ENCODE peak calls at places on chromosome 22, in eight cellular contexts. Q, N, Y, U, X, O, W and C are unnamed samples.

GRCh38 chr22:20442485-20443284 is 5.1 kb upstream of the SCARF2 start:
- DNase-seq in N (no peak), W (peak; percentile 55), Q (no peak), X (no peak), Y (no peak), U (no peak), O (no peak), C (no peak)

GRCh38 chr22:17119481-17120202 is 1.5 kb downstream of the TMEM121B start:
- DNase-seq in Y (peak; percentile 44), U (peak; percentile 56), X (no peak), O (no peak), W (peak; percentile 85), Q (peak; percentile 80), N (no peak), C (no peak)

GRCh38 chr22:50200333-50201190 is at the start of gene SELENOO:
- DNase-seq in X (peak; percentile 91), Y (peak; percentile 95), U (peak; percentile 92), O (peak; percentile 90), W (peak; percentile 97), N (peak; percentile 93), Q (peak; percentile 90), C (no peak)

GRCh38 chr22:37549704-37550059 is 10.6 kb upstream of the CDC42EP1 start:
- DNase-seq in N (peak; percentile 90), U (no peak), Q (no peak), O (peak; percentile 84), W (no peak), X (peak; percentile 75), Y (no peak), C (no peak)

GRCh38 chr22:26635117-26635516 is 13.4 kb downstream of the CRYBA4 start:
- DNase-seq in Q (no peak), W (no peak), U (no peak), O (no peak), Y (no peak), X (no peak), N (no peak), C (no peak)

GRCh38 chr22:25131198-25131887 is 68.3 kb upstream of the CRYBB3 start:
- DNase-seq in Y (peak; percentile 30), U (no peak), X (no peak), O (peak; percentile 73), W (no peak), Q (no peak), N (no peak), C (no peak)

GRCh38 chr22:49269371-49269770 is 558.3 kb downstream of the BRD1 start:
- DNase-seq in W (no peak), O (no peak), N (no peak), U (no peak), Q (peak; percentile 12), X (no peak), Y (no peak), C (peak; percentile 43)

GRCh38 chr22:50641696-50642607 is 14.0 kb upstream of the ARSA start:
- DNase-seq in W (no peak), U (no peak), Q (peak; percentile 92), Y (no peak), N (no peak), X (peak; percentile 38), O (no peak), C (no peak)

GRCh38 chr22:45549739-45550138 is 47.1 kb downstream of the FBLN1 start:
- DNase-seq in Y (no peak), Q (no peak), N (no peak), W (no peak), U (no peak), X (no peak), O (no peak), C (no peak)

GRCh38 chr22:36197065-36197440 is 4.6 kb downstream of the APOL4 start:
- DNase-seq in U (peak; percentile 90), Q (peak; percentile 92), N (no peak), O (no peak), W (no peak), Y (peak; percentile 42), X (no peak), C (no peak)

GRCh38 chr22:50435701-50436115 is 39.1 kb downstream of the SBF1 start:
- DNase-seq in Y (no peak), O (no peak), U (no peak), W (no peak), Q (no peak), X (no peak), N (no peak), C (no peak)

GRCh38 chr22:44805663-44806062 is 53.3 kb downstream of the ARHGAP8 start:
- DNase-seq in Q (no peak), U (no peak), X (no peak), O (no peak), Y (no peak), W (no peak), N (no peak), C (no peak)

GRCh38 chr22:43136255-43136654 is 6.9 kb downstream of the MCAT start:
- DNase-seq in Y (peak; percentile 57), W (peak; percentile 83), N (peak; percentile 58), Q (peak; percentile 74), U (peak; percentile 29), X (peak; percentile 36), O (no peak), C (no peak)

GRCh38 chr22:36327922-36328551 is 59.7 kb downstream of the MYH9 start:
- DNase-seq in N (no peak), Y (no peak), Q (no peak), O (no peak), W (no peak), X (no peak), U (no peak), C (no peak)

GRCh38 chr22:20434773-20435172 is 2.9 kb downstream of the SCARF2 start:
- DNase-seq in W (peak; percentile 40), Y (no peak), U (no peak), O (no peak), X (no peak), Q (no peak), N (no peak), C (no peak)

GRCh38 chr22:46074771-46075551 is 75.4 kb upstream of the PPARA start:
- DNase-seq in Y (peak; percentile 35), N (peak; percentile 33), U (no peak), X (peak; percentile 23), W (peak; percentile 71), O (peak; percentile 52), Q (peak; percentile 36), C (no peak)

GRCh38 chr22:31942091-31942490 is 2.2 kb upstream of the YWHAH start:
- DNase-seq in W (peak; percentile 61), Y (no peak), O (no peak), N (no peak), X (no peak), Q (no peak), U (no peak), C (no peak)

GRCh38 chr22:16824718-16825687 is at the start of gene XKR3:
- DNase-seq in Y (no peak), Q (peak; percentile 23), O (no peak), W (no peak), N (no peak), U (peak; percentile 43), X (peak; percentile 45), C (no peak)

GRCh38 chr22:25051983-25052710 is 99.6 kb downstream of the KIAA1671 start:
- DNase-seq in W (no peak), N (peak; percentile 72), U (no peak), Q (no peak), X (no peak), O (no peak), Y (peak; percentile 51), C (no peak)

DNA sequence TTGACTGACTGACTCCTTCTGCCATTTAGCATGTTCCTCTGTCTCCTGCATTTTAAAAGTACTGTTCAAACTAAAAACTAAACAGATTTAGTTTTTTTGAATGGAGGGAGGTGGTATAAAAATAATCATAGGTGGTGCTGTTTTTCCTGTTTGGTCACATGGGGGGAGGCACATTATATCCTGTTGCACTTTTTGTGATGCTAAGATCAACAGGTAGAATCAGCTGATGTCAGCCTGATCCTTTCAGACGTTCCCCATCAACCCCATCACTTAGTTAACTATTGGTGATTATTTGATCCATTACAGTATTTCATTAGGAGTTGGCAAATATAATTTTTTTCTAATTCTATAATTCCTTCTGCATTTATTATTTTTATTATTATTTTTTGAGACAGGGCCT is 5.1 kb upstream of the OSBP2 start:
- DNase-seq in O (no peak), U (no peak), Q (no peak), W (no peak), Y (no peak), N (no peak), X (no peak), C (no peak)
- H3K4me3 ChIP-seq in O (no peak overlapping the region), U (no peak overlapping the region), Q (no peak overlapping the region), W (no peak overlapping the region), Y (no peak overlapping the region), N (no peak overlapping the region), X (no peak overlapping the region), C (no peak overlapping the region)

DNA sequence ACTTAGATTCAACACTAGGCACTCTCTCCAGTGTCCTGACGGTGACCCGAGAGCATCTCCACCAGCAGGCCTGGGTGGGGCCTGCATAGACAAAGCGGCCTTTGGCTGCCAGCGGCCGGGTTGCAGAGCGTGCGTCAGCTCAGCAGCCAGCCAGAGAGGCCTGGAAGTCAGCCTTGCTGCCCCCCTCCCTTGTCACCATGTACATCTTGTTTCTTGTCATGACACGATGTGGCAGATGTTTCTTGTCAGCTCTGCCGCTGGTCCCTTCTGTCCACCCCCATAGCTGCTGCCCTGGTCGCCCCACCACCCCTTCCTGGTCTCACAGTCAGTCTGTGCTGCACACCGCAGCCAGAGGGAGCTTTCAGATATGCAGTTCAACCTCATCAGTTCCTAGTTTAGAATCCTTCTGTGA is 33.1 kb upstream of the CBX7 start:
- DNase-seq in X (peak; percentile 70), Q (no peak), W (peak; percentile 70), U (no peak), N (no peak), Y (no peak), O (peak; percentile 46), C (peak; percentile 95)
- TF ChIP-seq POLR2AphosphoS5 in X (peak; percentile 89), Q (no peak), W (peak; percentile 48), U (no peak), N (no peak), Y (no peak), O (no peak), C (peak; percentile 52)

GRCh38 chr22:47106806-47107205 is 344.4 kb downstream of the TBC1D22A start:
- DNase-seq in N (no peak), Q (no peak), Y (no peak), O (no peak), U (no peak), X (no peak), W (no peak), C (no peak)
- H3K27ac ChIP-seq in N (no peak overlapping the region), Q (no peak overlapping the region), Y (no peak overlapping the region), O (no peak overlapping the region), U (peak overlapping the region; percentile 51), X (no peak overlapping the region), W (no peak overlapping the region), C (no peak overlapping the region)

DNA sequence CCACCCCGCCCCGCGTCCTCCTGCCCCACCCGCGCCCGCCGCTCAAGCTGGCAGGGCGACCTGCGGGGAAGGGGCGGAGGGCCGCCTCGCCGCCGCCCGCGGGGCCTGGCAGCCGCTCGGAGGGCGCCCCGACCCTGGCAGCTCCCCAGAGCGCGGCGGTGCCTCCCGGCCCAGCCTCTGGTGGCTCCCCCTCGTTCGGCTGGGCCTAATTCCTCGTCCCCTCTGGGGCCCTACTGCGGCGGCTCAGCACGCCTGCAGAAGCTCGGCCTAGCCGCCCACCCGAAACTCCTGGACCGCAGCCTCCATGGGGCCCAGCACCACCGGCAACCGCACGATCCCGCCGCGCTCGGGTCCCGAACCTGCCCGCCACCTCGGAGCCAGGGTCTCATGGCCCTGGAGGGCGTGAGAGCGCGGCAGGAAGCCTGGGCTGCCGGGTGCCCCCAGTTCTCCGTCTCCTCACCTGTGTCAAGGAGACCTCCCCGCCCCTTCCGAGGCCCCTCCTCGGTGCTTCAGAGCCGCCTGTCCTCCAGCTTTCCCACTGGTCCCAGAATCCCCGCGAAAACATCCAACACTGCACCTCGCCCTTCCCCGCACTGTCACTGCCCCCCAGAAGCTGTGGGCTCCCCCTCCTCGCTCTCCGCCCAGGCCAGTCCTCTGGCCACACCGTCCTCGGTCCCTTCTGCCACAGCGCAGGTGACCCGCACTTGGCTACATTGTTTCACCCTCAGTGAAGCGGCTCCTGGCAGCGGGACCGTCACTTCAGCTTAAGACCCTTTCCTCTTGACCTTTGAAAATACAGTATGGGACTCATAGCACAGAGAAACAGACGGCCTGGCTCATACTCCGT is 613 bp upstream of the GSC2 start:
- DNase-seq in U (no peak), N (no peak), Y (no peak), W (peak; percentile 64), X (no peak), O (no peak), Q (no peak), C (no peak)
- H3K4me3 ChIP-seq in U (no peak overlapping the region), N (no peak overlapping the region), Y (no peak overlapping the region), W (no peak overlapping the region), X (no peak overlapping the region), O (peak overlapping the region; percentile 39), Q (peak overlapping the region; percentile 47), C (peak overlapping the region; percentile 30)